ENCODE peak calls at places on chromosome 1, in ten cellular contexts. Y is body of pancreas; I is astrocyte; D is esophagus squamous epithelium; R is uterus; Z is mammary epithelial cell; B is effector memory CD4-positive, alpha-beta T cell; U is cardiac muscle cell; P is A549; M is heart left ventricle. N is an unnamed sample. For H3K9me3 and H3K4me1, the result is how much of the 10 kb centered on the place peaks cover.

GRCh38 chr1:54159733-54160316 is 7.0 kb upstream of the CDCP2 start:
- DNase-seq in R (no peak), D (no peak), U (no peak), M (no peak), B (no peak), P (no peak), I (no peak), Y (no peak), Z (no peak), N (no peak)

GRCh38 chr1:239735081-239735480 is 348.7 kb downstream of the CHRM3 start:
- DNase-seq in M (no peak), Z (no peak), R (no peak), Y (no peak), D (no peak), B (no peak), P (no peak), I (no peak), U (no peak), N (no peak)

GRCh38 chr1:232875536-232875935 is 70.3 kb downstream of the MAP10 start:
- DNase-seq in D (no peak), Y (no peak), I (no peak), P (no peak), R (no peak), M (no peak), B (no peak), U (no peak), Z (no peak), N (no peak)

GRCh38 chr1:106879538-106879937 is 176.9 kb upstream of the PRMT6 start:
- DNase-seq in R (no peak), Z (no peak), B (no peak), P (no peak), Y (peak), D (no peak), M (peak), U (peak), I (no peak), N (no peak)

GRCh38 chr1:13702425-13703127 is 2.6 kb downstream of the PRDM2 start:
- DNase-seq in U (no peak), R (no peak), D (no peak), Y (no peak), P (no peak), Z (no peak), M (no peak), I (no peak), B (peak), N (no peak)

GRCh38 chr1:44237721-44238457 is 24.6 kb downstream of the DMAP1 start:
- DNase-seq in Y (peak), R (peak), M (no peak), I (no peak), D (no peak), Z (no peak), P (no peak), B (no peak), U (peak), N (no peak)

GRCh38 chr1:60998786-60999185 is 83.6 kb upstream of the NFIA start:
- DNase-seq in I (no peak), U (no peak), Z (no peak), D (no peak), B (no peak), Y (no peak), M (no peak), R (no peak), P (no peak), N (no peak)

GRCh38 chr1:244861683-244862082 is 2.7 kb downstream of the HNRNPU start:
- DNase-seq in D (no peak), Z (no peak), B (no peak), Y (no peak), R (no peak), P (no peak), M (no peak), I (no peak), U (no peak), N (no peak)

GRCh38 chr1:229884765-229885164 is 182.3 kb upstream of the GALNT2 start:
- DNase-seq in P (no peak), Z (no peak), I (no peak), R (no peak), M (no peak), Y (peak), D (no peak), U (peak), B (no peak), N (no peak)

GRCh38 chr1:29749021-29749420 is 512.7 kb downstream of the PTPRU start:
- DNase-seq in M (no peak), R (no peak), I (no peak), Y (no peak), U (no peak), D (no peak), Z (no peak), P (no peak), B (no peak), N (no peak)

DNA sequence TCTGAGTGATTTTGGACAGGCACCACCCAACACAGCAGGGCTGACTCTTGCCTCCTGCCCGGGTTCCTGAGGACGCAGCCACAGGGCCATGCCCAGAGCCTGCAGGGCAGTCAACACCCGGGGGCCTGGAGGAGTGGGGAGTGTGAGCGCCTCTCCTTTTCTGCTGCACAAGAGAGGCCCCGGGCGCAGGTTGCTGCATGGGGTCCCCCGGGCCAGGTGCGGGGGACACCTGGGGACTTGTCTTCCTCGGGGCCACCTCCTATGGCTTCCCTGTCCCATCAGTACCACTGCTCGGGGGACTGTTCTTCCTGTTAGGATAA is 6.9 kb upstream of the TTC34 start:
- DNase-seq in B (no peak), P (no peak), D (no peak), Z (no peak), R (no peak), U (no peak), Y (no peak), M (no peak), I (no peak), N (no peak)
- H3K9me3 ChIP-seq in B (under half), P (under half), D (under half), Z (under half), R (under half), U (under half), Y (under half), M (under half), I (under half), N (under half)

GRCh38 chr1:101128211-101128727 is 102.7 kb upstream of the DPH5 start:
- DNase-seq in M (no peak), Z (no peak), U (no peak), P (no peak), I (no peak), D (no peak), B (peak), Y (no peak), R (no peak), N (no peak)
- H3K27ac ChIP-seq in M (no peak), Z (no peak), U (no peak), P (no peak), I (no peak), D (no peak), B (peak), Y (no peak), R (no peak), N (no peak)

GRCh38 chr1:160471253-160471652 is 51.8 kb downstream of the SLAMF6 start:
- DNase-seq in D (no peak), U (no peak), B (no peak), I (no peak), Z (no peak), P (no peak), R (no peak), M (no peak), Y (no peak), N (no peak)
- H3K4me1 ChIP-seq in D (under half), U (under half), B (under half), I (under half), Z (under half), P (under half), R (under half), M (under half), Y (under half), N (under half)

GRCh38 chr1:84069236-84069845 is 70.4 kb upstream of the TTLL7 start:
- DNase-seq in B (no peak), P (no peak), Y (no peak), M (no peak), U (no peak), Z (no peak), D (no peak), R (no peak), I (no peak), N (no peak)
- H3K9me3 ChIP-seq in B (under half), P (under half), Y (under half), M (under half), U (under half), Z (under half), D (under half), R (under half), I (under half), N (under half)

DNA sequence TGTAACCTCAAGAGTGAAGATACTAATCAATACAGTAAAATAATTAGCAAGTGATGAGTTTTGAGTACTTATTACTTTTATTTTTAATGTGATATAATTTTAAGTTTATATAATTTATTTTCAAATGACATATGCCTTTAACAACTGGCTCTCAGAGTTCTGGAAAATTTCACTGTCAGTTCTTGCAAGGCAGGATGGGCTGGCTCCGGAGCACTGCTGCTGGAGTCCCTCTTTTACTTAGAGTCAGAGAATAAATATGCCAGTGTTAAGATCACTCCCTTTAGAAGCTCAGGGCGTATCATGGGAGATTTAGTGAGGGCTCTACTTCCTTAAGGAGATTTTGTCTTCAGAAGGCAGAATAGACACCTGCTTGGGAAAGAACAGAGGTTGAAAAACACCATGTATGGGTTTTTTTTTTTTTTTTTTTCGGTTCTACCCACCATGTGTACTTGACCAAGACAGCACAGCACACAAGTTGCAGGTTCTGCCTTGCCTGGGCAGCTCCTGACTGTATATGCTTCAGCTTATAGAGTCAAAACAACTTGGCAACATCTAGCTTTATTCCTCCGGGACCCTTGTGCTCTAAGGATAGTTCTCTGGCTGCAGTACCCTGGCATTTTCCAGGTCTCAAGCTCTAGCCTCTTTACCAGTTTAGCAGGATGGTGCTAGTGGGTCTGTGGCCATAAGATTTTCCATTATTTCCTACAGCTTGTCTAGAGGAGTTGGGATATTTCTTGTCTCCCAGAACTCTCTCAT is 29.7 kb upstream of the FMOD start:
- DNase-seq in M (no peak), R (peak), U (no peak), Y (no peak), B (no peak), Z (no peak), P (no peak), I (no peak), D (no peak), N (no peak)
- H3K27ac ChIP-seq in M (no peak), R (peak), U (no peak), Y (no peak), B (no peak), Z (no peak), P (no peak), I (no peak), D (peak), N (no peak)